ENCODE peak calls at places on chromosomes 11 and 22, in eight cellular contexts. S is anterior cingulate cortex; Z is stomach; I is stimulated activated CD4-positive, alpha-beta T cell treated with anti-CD3 and anti-CD28 coated beads, Interleukin-2, amount 100 ng/mL, for 24 hours; D is heart left ventricle; U is Caco-2; G is EH; K is mucosa of gallbladder. E is an unnamed sample.

GRCh38 chr11:5443835-5444393 is 2.6 kb upstream of the OR51I1 start:
- DNase-seq in G (no peak), K (no peak), S (no peak), D (no peak), U (no peak), Z (no peak), I (no peak), E (no peak)

GRCh38 chr11:36400768-36401455 is 104.8 kb downstream of the PRR5L start:
- DNase-seq in S (no peak), D (no peak), I (no peak), G (no peak), Z (no peak), U (no peak), K (no peak), E (no peak)

GRCh38 chr11:77181226-77181625 is 53.2 kb downstream of the MYO7A start:
- DNase-seq in D (peak), K (no peak), I (no peak), U (no peak), Z (no peak), G (no peak), S (no peak), E (no peak)

GRCh38 chr11:44946268-44946667 is 4.4 kb downstream of the TP53I11 start:
- DNase-seq in D (peak), U (no peak), G (no peak), I (no peak), S (no peak), K (peak), Z (no peak), E (no peak)

GRCh38 chr22:47110817-47111443 is 348.5 kb downstream of the TBC1D22A start:
- DNase-seq in Z (no peak), G (no peak), I (no peak), K (no peak), S (no peak), U (peak), D (no peak), E (no peak)

GRCh38 chr22:22233081-22233480 is 11.5 kb upstream of the VPREB1 start:
- DNase-seq in U (no peak), Z (no peak), K (no peak), G (no peak), D (no peak), I (no peak), S (no peak), E (no peak)

GRCh38 chr11:69166186-69167115 is 10.7 kb downstream of the SMIM38 start:
- DNase-seq in K (no peak), U (no peak), S (no peak), G (peak), Z (no peak), I (peak), D (peak), E (peak)

GRCh38 chr11:92295175-92296137 is 70.8 kb downstream of the FAT3 start:
- DNase-seq in D (no peak), Z (peak), I (no peak), S (no peak), U (no peak), G (peak), K (peak), E (no peak)

GRCh38 chr11:119447664-119448242 is 24.8 kb upstream of the THY1 start:
- DNase-seq in Z (no peak), I (no peak), K (no peak), D (no peak), S (no peak), G (no peak), U (no peak), E (no peak)

GRCh38 chr11:19432370-19433163 is 191.8 kb upstream of the E2F8 start:
- DNase-seq in G (peak), S (no peak), U (no peak), Z (no peak), I (no peak), K (no peak), D (no peak), E (no peak)

GRCh38 chr22:31343235-31344191 is 2.6 kb downstream of the PATZ1 start:
- DNase-seq in G (peak), U (peak), I (peak), Z (peak), S (peak), K (peak), D (peak), E (peak)

GRCh38 chr11:103700605-103701004 is 335.8 kb upstream of the DDI1 start:
- DNase-seq in K (no peak), Z (no peak), G (peak), D (no peak), I (no peak), S (no peak), U (no peak), E (no peak)

GRCh38 chr11:17558025-17558780 is 11.1 kb downstream of the OTOG start:
- DNase-seq in K (no peak), U (peak), S (no peak), I (no peak), G (no peak), Z (no peak), D (no peak), E (no peak)

GRCh38 chr11:113189909-113190667 is 124.3 kb upstream of the TTC12 start:
- DNase-seq in I (no peak), Z (no peak), S (no peak), K (no peak), G (peak), D (no peak), U (no peak), E (no peak)

GRCh38 chr22:35325209-35325608 is 25.5 kb downstream of the TOM1 start:
- DNase-seq in G (no peak), S (no peak), I (no peak), Z (no peak), D (no peak), U (no peak), K (no peak), E (no peak)